ENCODE peak calls at places on chromosomes 6 and 20, in five cellular contexts. H is cardiac muscle cell, K is midbrain, M is H4, L is mucosa of gallbladder. X is an unnamed sample.

GRCh38 chr6:56727097-56727845 is 84.6 kb upstream of the DST start:
- DNase-seq in L (no peak), K (no peak), H (peak), M (no peak), X (no peak)

GRCh38 chr20:11035211-11035610 is 361.4 kb upstream of the JAG1 start:
- DNase-seq in L (no peak), K (no peak), H (no peak), M (no peak), X (no peak)

GRCh38 chr6:98929498-98930060 is 18.2 kb downstream of the FBXL4 start:
- DNase-seq in L (no peak), M (no peak), K (no peak), H (no peak), X (no peak)

GRCh38 chr20:62920039-62920645 is 6.2 kb downstream of the DIDO1 start:
- DNase-seq in M (no peak), L (no peak), H (no peak), K (no peak), X (no peak)

GRCh38 chr6:101393291-101394251 is at the start of gene GRIK2:
- DNase-seq in K (peak), M (peak), H (peak), L (no peak), X (peak)

GRCh38 chr6:80457044-80457933 is 350.8 kb downstream of the BCKDHB start:
- DNase-seq in L (peak), M (peak), K (peak), H (peak), X (peak)

GRCh38 chr20:32534661-32535240 is 50.4 kb downstream of the NOL4L start:
- DNase-seq in L (no peak), M (no peak), H (no peak), K (no peak), X (no peak)

GRCh38 chr6:98525860-98526259 is 308.5 kb upstream of the POU3F2 start:
- DNase-seq in K (no peak), H (no peak), L (no peak), M (no peak), X (no peak)

GRCh38 chr20:676315-676937 is 824 bp upstream of the SCRT2 start:
- DNase-seq in H (no peak), K (no peak), M (no peak), L (no peak), X (no peak)

GRCh38 chr6:132648828-132649227 is 10.2 kb downstream of the TAAR1 start:
- DNase-seq in H (no peak), M (no peak), K (no peak), L (no peak), X (no peak)

GRCh38 chr6:125182237-125183018 is 28.9 kb downstream of the TPD52L1 start:
- DNase-seq in H (no peak), L (peak), K (no peak), M (no peak), X (no peak)

GRCh38 chr6:5869261-5869660 is 137.5 kb downstream of the NRN1 start:
- DNase-seq in M (no peak), H (no peak), L (no peak), K (no peak), X (no peak)

GRCh38 chr6:20426177-20427082 is 24.8 kb downstream of the E2F3 start:
- DNase-seq in H (no peak), M (no peak), L (no peak), K (no peak), X (no peak)

GRCh38 chr6:10248378-10248843 is 166.5 kb downstream of the TFAP2A start:
- DNase-seq in H (no peak), K (no peak), M (peak), L (no peak), X (no peak)

GRCh38 chr6:24935753-24936152 is at the start of gene RIPOR2:
- DNase-seq in L (no peak), M (no peak), H (no peak), K (no peak), X (peak)

GRCh38 chr20:48945840-48946514 is 24.5 kb downstream of the ARFGEF2 start:
- DNase-seq in M (peak), K (no peak), L (peak), H (no peak), X (no peak)

X was measured in testis.